ENCODE peak calls at places on chromosomes 7 and 10, in eight cellular contexts. Z, D, P, O, R, C, M and S are unnamed samples. For H3K27me3, the result is how much of the 10 kb centered on the place peaks cover.

GRCh38 chr7:12770227-12770975 is 83.0 kb downstream of the ARL4A start:
- DNase-seq in P (no peak), D (no peak), Z (no peak), O (peak), M (no peak), C (no peak), R (no peak), S (no peak)

GRCh38 chr7:105830405-105831218 is 45.8 kb downstream of the ATXN7L1 start:
- DNase-seq in Z (no peak), P (peak), R (no peak), M (no peak), D (no peak), O (no peak), C (no peak), S (no peak)

GRCh38 chr10:111344804-111345203 is 268.0 kb downstream of the ADRA2A start:
- DNase-seq in P (no peak), C (no peak), O (no peak), R (no peak), Z (peak), D (no peak), M (no peak), S (peak)

GRCh38 chr7:129923709-129924108 is 29.1 kb downstream of the UBE2H start:
- DNase-seq in P (peak), O (no peak), M (no peak), Z (no peak), R (no peak), C (no peak), D (no peak), S (no peak)

GRCh38 chr10:124150189-124150806 is 56.9 kb upstream of the CHST15 start:
- DNase-seq in M (no peak), P (no peak), Z (no peak), C (no peak), O (no peak), D (peak), R (no peak), S (no peak)

GRCh38 chr7:44132039-44132438 is 8.7 kb upstream of the POLD2 start:
- DNase-seq in R (no peak), O (no peak), C (no peak), Z (peak), P (no peak), M (no peak), D (no peak), S (no peak)

GRCh38 chr7:55413442-55413841 is 48.3 kb downstream of the LANCL2 start:
- DNase-seq in M (no peak), C (no peak), O (no peak), P (no peak), Z (no peak), R (no peak), D (no peak), S (no peak)

GRCh38 chr7:107948645-107949442 is 54.1 kb downstream of the LAMB1 start:
- DNase-seq in R (no peak), Z (no peak), C (no peak), P (peak), M (no peak), O (no peak), D (no peak), S (no peak)

GRCh38 chr7:17651296-17651695 is 289.0 kb downstream of the SNX13 start:
- DNase-seq in P (no peak), Z (no peak), C (no peak), R (no peak), D (no peak), M (no peak), O (no peak), S (no peak)

GRCh38 chr7:98834949-98835348 is 34.9 kb downstream of the TMEM130 start:
- DNase-seq in M (no peak), P (no peak), R (no peak), O (no peak), C (no peak), Z (no peak), D (no peak), S (no peak)

GRCh38 chr7:71521506-71521905 is 389.6 kb downstream of the GALNT17 start:
- DNase-seq in R (no peak), D (no peak), M (no peak), O (no peak), Z (no peak), P (no peak), C (no peak), S (no peak)

GRCh38 chr7:23347682-23348180 is 48.6 kb downstream of the MALSU1 start:
- DNase-seq in M (no peak), Z (no peak), O (no peak), P (peak), C (no peak), R (no peak), D (no peak), S (no peak)

GRCh38 chr10:1130226-1130625 is 74.0 kb downstream of the WDR37 start:
- DNase-seq in R (no peak), D (no peak), O (no peak), M (no peak), C (no peak), P (no peak), Z (no peak), S (no peak)

GRCh38 chr7:99897688-99898357 is 21.0 kb upstream of the OR2AE1 start:
- DNase-seq in D (no peak), Z (no peak), R (no peak), C (no peak), P (no peak), M (no peak), O (no peak), S (no peak)

GRCh38 chr7:99898836-99899235 is 20.5 kb downstream of the TRIM4 start:
- DNase-seq in D (no peak), Z (no peak), C (no peak), M (no peak), R (no peak), O (no peak), P (no peak), S (no peak)

GRCh38 chr7:99899830-99900519 is 19.4 kb downstream of the TRIM4 start:
- DNase-seq in R (no peak), C (no peak), Z (no peak), P (no peak), D (no peak), O (no peak), M (no peak), S (no peak)

DNA sequence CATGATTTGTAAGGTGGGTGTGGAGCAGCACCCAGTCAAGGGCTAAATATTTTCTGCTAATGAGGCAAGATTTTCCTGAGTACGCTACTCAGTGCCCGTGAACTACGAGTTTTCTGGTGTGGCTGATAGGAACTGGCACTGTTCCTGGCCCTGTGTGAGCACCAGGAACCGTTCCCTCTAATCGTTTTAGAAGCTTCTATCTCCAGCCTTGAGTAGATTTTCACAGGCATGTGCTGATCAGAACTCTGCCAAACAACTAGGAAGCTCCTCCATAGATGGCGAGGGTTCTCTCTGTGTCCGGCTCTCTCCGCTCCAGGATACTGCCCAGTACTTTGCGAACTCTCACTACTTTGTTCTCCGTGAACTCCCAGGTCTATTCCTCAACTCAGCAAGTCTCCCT is 17.7 kb downstream of the TRIM4 start:
- DNase-seq in P (no peak), Z (no peak), C (no peak), O (no peak), D (no peak), R (no peak), M (no peak), S (no peak)
- H3K4me3 ChIP-seq in P (no peak), Z (no peak), C (no peak), O (no peak), D (no peak), R (no peak), M (no peak), S (no peak)

DNA sequence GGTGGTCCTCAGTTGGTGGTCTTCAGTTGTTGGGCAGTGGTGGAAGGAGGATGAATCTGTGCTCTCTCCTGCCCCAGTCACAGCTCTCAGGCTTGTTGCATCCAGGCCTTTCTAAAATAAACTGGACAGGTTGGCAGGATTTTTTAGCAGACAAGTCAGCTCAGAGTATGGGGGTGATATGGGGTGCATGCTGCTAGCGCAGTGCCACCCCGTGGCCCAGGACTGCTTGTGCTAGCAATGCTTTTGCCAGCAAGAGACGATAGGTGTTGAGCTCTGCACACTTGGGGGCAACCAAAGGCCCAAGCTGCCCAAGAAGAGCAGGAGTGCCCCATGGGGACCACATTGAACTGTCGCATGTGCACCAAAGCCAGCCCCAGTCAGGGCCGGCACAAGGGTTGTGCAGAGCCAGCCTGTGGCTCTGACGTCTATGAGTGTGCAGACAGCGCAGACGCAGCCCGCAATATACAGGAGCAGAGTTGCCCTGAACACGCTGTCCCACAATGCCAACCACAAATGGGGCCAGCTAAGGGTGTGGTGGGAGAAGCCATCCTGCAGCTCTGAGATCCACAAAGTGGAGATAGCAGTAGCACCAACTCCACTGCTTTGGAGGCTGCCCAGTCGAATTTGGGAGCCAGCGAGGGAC is 49.8 kb upstream of the PDSS1 start:
- DNase-seq in C (no peak), R (no peak), P (no peak), D (no peak), O (no peak), Z (no peak), M (no peak), S (no peak)
- TF ChIP-seq CTCF in C (no peak), R (no peak), P (no peak), D (no peak), O (no peak), Z (no peak), M (no peak), S (no peak)

GRCh38 chr10:92696606-92697383 is 7.0 kb downstream of the HHEX start:
- DNase-seq in C (no peak), R (no peak), P (no peak), M (no peak), Z (no peak), O (no peak), D (no peak), S (no peak)

GRCh38 chr10:92695679-92696605 is 6.2 kb downstream of the HHEX start:
- DNase-seq in P (peak), D (peak), R (no peak), C (no peak), Z (peak), O (no peak), M (no peak), S (no peak)

GRCh38 chr10:92697663-92698511 is 8.1 kb downstream of the HHEX start:
- DNase-seq in M (no peak), C (no peak), O (no peak), P (no peak), D (no peak), R (no peak), Z (no peak), S (no peak)

GRCh38 chr10:92699518-92700272 is 9.9 kb downstream of the HHEX start:
- DNase-seq in O (no peak), D (no peak), C (no peak), P (peak), R (no peak), M (no peak), Z (peak), S (peak)

GRCh38 chr10:92699193-92699517 is 9.4 kb downstream of the HHEX start:
- DNase-seq in C (no peak), Z (no peak), P (no peak), D (no peak), R (no peak), O (no peak), M (no peak), S (no peak)
- H3K27me3 ChIP-seq in C (under half), Z (half or more), P (under half), D (under half), R (half or more), O (under half), M (under half), S (under half)

GRCh38 chr7:1741246-1741645 is 71.2 kb downstream of the ELFN1 start:
- DNase-seq in C (no peak), M (no peak), Z (no peak), R (no peak), D (no peak), P (no peak), O (no peak), S (no peak)

GRCh38 chr7:1743481-1744230 is 73.6 kb downstream of the ELFN1 start:
- DNase-seq in R (no peak), Z (no peak), O (no peak), C (no peak), P (no peak), M (peak), D (no peak), S (no peak)

GRCh38 chr7:1742555-1743303 is 72.7 kb downstream of the ELFN1 start:
- DNase-seq in O (peak), C (peak), D (no peak), R (peak), P (peak), M (no peak), Z (peak), S (peak)

GRCh38 chr7:1740214-1740613 is 70.1 kb downstream of the ELFN1 start:
- DNase-seq in R (no peak), C (no peak), M (no peak), O (no peak), Z (no peak), D (no peak), P (no peak), S (no peak)

GRCh38 chr7:1741751-1742554 is 71.9 kb downstream of the ELFN1 start:
- DNase-seq in P (no peak), M (no peak), Z (no peak), C (no peak), O (no peak), D (no peak), R (no peak), S (no peak)
- H3K4me3 ChIP-seq in P (no peak), M (no peak), Z (no peak), C (peak), O (no peak), D (no peak), R (no peak), S (no peak)